ENCODE peak calls at places on chromosomes 3 and 15, in four cellular contexts. P is K562, L is HCT116, D is HepG2. Y is an unnamed sample.
A peak's percentile ranks its signal among the peaks of the same experiment; 100 is the strongest.

GRCh38 chr3:101703169-101703568 is 16.7 kb upstream of the RPL24 start:
- DNase-seq in D (no peak), L (peak; percentile 52), P (no peak), Y (no peak)

GRCh38 chr15:95840004-95840403 is 490.5 kb upstream of the NR2F2 start:
- DNase-seq in L (no peak), P (no peak), D (no peak), Y (no peak)

GRCh38 chr3:149042766-149043386 is 43.5 kb downstream of the HLTF start:
- DNase-seq in D (no peak), L (no peak), P (no peak), Y (no peak)

GRCh38 chr15:67145710-67146109 is 80.3 kb downstream of the SMAD3 start:
- DNase-seq in D (no peak), L (no peak), P (no peak), Y (no peak)

GRCh38 chr15:30933293-30933692 is 29.6 kb downstream of the FAN1 start:
- DNase-seq in L (no peak), D (no peak), P (no peak), Y (no peak)

GRCh38 chr3:121834079-121834730 is 655 bp downstream of the IQCB1 start:
- DNase-seq in D (peak; percentile 13), P (peak; percentile 7), L (no peak), Y (no peak)

GRCh38 chr3:49867871-49868321 is 1.8 kb downstream of the CAMKV start:
- DNase-seq in D (peak; percentile 27), P (peak; percentile 44), L (no peak), Y (no peak)

GRCh38 chr15:77607894-77608261 is 24.8 kb downstream of the LINGO1 start:
- DNase-seq in D (no peak), L (no peak), P (no peak), Y (no peak)

GRCh38 chr3:194592798-194593752 is 40.1 kb downstream of the TMEM44 start:
- DNase-seq in D (no peak), P (no peak), L (peak; percentile 91), Y (no peak)

GRCh38 chr15:51368751-51369450 is 27.4 kb downstream of the GLDN start:
- DNase-seq in D (peak; percentile 42), P (no peak), L (no peak), Y (no peak)

GRCh38 chr3:52221563-52222318 is 3.7 kb downstream of the TLR9 start:
- DNase-seq in P (no peak), L (no peak), D (no peak), Y (no peak)

GRCh38 chr15:78034495-78035191 is 42.9 kb downstream of the TBC1D2B start:
- DNase-seq in L (no peak), D (no peak), P (no peak), Y (no peak)

GRCh38 chr15:35112346-35112745 is 27.3 kb upstream of the NANOGP8 start:
- DNase-seq in L (no peak), D (no peak), P (no peak), Y (no peak)

GRCh38 chr15:38560456-38560926 is 4.1 kb downstream of the RASGRP1 start:
- DNase-seq in D (no peak), L (no peak), P (no peak), Y (no peak)

GRCh38 chr3:133535971-133536634 is 37.4 kb upstream of the CDV3 start:
- DNase-seq in P (no peak), D (peak; percentile 70), L (no peak), Y (no peak)

GRCh38 chr3:49779378-49780079 is 6.8 kb downstream of the IP6K1 start:
- DNase-seq in L (no peak), D (no peak), P (no peak), Y (no peak)

GRCh38 chr3:178140491-178140890 is 395.7 kb upstream of the KCNMB2 start:
- DNase-seq in D (no peak), L (no peak), P (no peak), Y (no peak)

GRCh38 chr3:24220859-24221657 is 273.6 kb downstream of the THRB start:
- DNase-seq in P (no peak), D (no peak), L (no peak), Y (no peak)

GRCh38 chr15:45715528-45715927 is 80.7 kb downstream of the SQOR start:
- DNase-seq in P (no peak), D (no peak), L (no peak), Y (no peak)

GRCh38 chr3:55454611-55455010 is 32.5 kb downstream of the WNT5A start:
- DNase-seq in P (no peak), D (no peak), L (no peak), Y (no peak)

GRCh38 chr3:4332111-4332510 is 28.9 kb downstream of the SETMAR start:
- DNase-seq in P (no peak), L (no peak), D (no peak), Y (no peak)

GRCh38 chr15:38996111-38996541 is 431.5 kb upstream of the RASGRP1 start:
- DNase-seq in L (no peak), P (no peak), D (no peak), Y (no peak)

GRCh38 chr3:183392166-183393034 is 36.0 kb downstream of the MCF2L2 start:
- DNase-seq in P (no peak), L (no peak), D (no peak), Y (no peak)

GRCh38 chr3:183390844-183391243 is 37.6 kb downstream of the MCF2L2 start:
- DNase-seq in L (no peak), P (no peak), D (no peak), Y (no peak)

GRCh38 chr3:183391460-183391859 is 37.0 kb downstream of the MCF2L2 start:
- DNase-seq in L (no peak), P (no peak), D (no peak), Y (no peak)

GRCh38 chr3:183394150-183394549 is 34.3 kb downstream of the MCF2L2 start:
- DNase-seq in D (no peak), P (no peak), L (no peak), Y (no peak)

GRCh38 chr3:183393625-183394024 is 34.8 kb downstream of the MCF2L2 start:
- DNase-seq in L (no peak), D (no peak), P (no peak), Y (no peak)
- TF ChIP-seq SRF in L (no peak), D (no peak), P (no peak), Y (no peak)

GRCh38 chr3:32143849-32144757 is 37.7 kb downstream of the GPD1L start:
- DNase-seq in L (peak; percentile 73), D (peak; percentile 78), P (peak; percentile 70), Y (no peak)
- TF ChIP-seq SRF in L (no peak), D (no peak), P (no peak), Y (no peak)

GRCh38 chr3:71546781-71547180 is 36.7 kb downstream of the FOXP1 start:
- DNase-seq in L (no peak), P (no peak), D (no peak), Y (no peak)
- TF ChIP-seq SRF in L (no peak), P (no peak), D (no peak), Y (no peak)

GRCh38 chr3:158791259-158791920 is 10.5 kb upstream of the MFSD1 start:
- DNase-seq in L (peak; percentile 48), D (peak; percentile 58), P (peak; percentile 45), Y (no peak)
- TF ChIP-seq SRF in L (no peak), D (no peak), P (no peak), Y (no peak)